ENCODE peak calls at places on chromosomes 1 and 21, in eight cellular contexts. N, X, Y, A, O, S, G and L are unnamed samples.

GRCh38 chr1:201989354-201990128 is 7.1 kb downstream of the RNPEP start:
- DNase-seq in S (no peak), Y (no peak), A (no peak), X (no peak), O (no peak), G (no peak), N (no peak), L (no peak)

GRCh38 chr1:29393451-29393826 is 157.1 kb downstream of the PTPRU start:
- DNase-seq in S (no peak), X (no peak), N (no peak), A (no peak), O (no peak), Y (no peak), G (no peak), L (peak; percentile 26)

GRCh38 chr1:161954050-161954449 is 69.6 kb downstream of the OLFML2B start:
- DNase-seq in O (no peak), G (peak; percentile 23), Y (no peak), X (no peak), A (no peak), N (no peak), S (no peak), L (no peak)

GRCh38 chr1:117117697-117118096 is 3.9 kb downstream of the TRIM45 start:
- DNase-seq in S (no peak), N (no peak), Y (no peak), A (no peak), X (no peak), G (no peak), O (no peak), L (no peak)

GRCh38 chr21:17793675-17794123 is 25.5 kb downstream of the C21orf91 start:
- DNase-seq in G (peak; percentile 66), X (no peak), Y (no peak), N (no peak), O (no peak), S (peak; percentile 56), A (no peak), L (no peak)

GRCh38 chr1:214902636-214903320 is 179.8 kb upstream of the KCNK2 start:
- DNase-seq in A (no peak), S (no peak), O (no peak), Y (no peak), G (peak; percentile 76), N (no peak), X (no peak), L (no peak)

GRCh38 chr1:110135268-110136065 is 14.8 kb upstream of the SLC6A17 start:
- DNase-seq in Y (peak; percentile 31), A (no peak), S (no peak), X (no peak), N (peak; percentile 18), O (no peak), G (no peak), L (peak; percentile 79)

GRCh38 chr1:184947497-184948256 is 26.6 kb downstream of the NIBAN1 start:
- DNase-seq in X (no peak), G (no peak), Y (no peak), A (no peak), S (no peak), O (no peak), N (no peak), L (no peak)

GRCh38 chr1:215749423-215749822 is 182.3 kb downstream of the KCTD3 start:
- DNase-seq in A (no peak), Y (no peak), S (no peak), G (peak; percentile 85), O (no peak), N (no peak), X (no peak), L (no peak)

GRCh38 chr21:33069994-33070811 is at the start of gene OLIG1:
- DNase-seq in G (peak; percentile 44), Y (peak; percentile 35), N (no peak), A (peak; percentile 58), O (no peak), X (no peak), S (no peak), L (peak; percentile 92)

GRCh38 chr1:169119405-169119804 is 12.9 kb downstream of the ATP1B1 start:
- DNase-seq in G (peak; percentile 85), O (no peak), A (no peak), X (no peak), Y (no peak), S (no peak), N (no peak), L (no peak)

GRCh38 chr1:183480971-183481431 is 8.7 kb downstream of the SMG7 start:
- DNase-seq in Y (no peak), A (no peak), O (no peak), X (no peak), N (no peak), G (peak; percentile 13), S (no peak), L (no peak)

GRCh38 chr1:39212499-39212898 is 8.0 kb downstream of the MACF1 start:
- DNase-seq in O (no peak), Y (no peak), G (no peak), A (no peak), X (no peak), S (no peak), N (no peak), L (no peak)

GRCh38 chr1:7299329-7299799 is 471.7 kb upstream of the VAMP3 start:
- DNase-seq in N (no peak), A (peak; percentile 59), O (no peak), X (peak; percentile 25), S (no peak), Y (peak; percentile 68), G (peak; percentile 98), L (peak; percentile 80)

GRCh38 chr1:114651893-114652292 is 18.0 kb downstream of the DENND2C start:
- DNase-seq in A (no peak), S (no peak), N (no peak), G (no peak), O (no peak), Y (no peak), X (no peak), L (no peak)

GRCh38 chr1:79259390-79260336 is 253.1 kb upstream of the ADGRL4 start:
- DNase-seq in X (no peak), O (no peak), G (peak; percentile 33), N (no peak), Y (no peak), A (no peak), S (no peak), L (no peak)

GRCh38 chr1:162551969-162552683 is 9.4 kb upstream of the UAP1 start:
- DNase-seq in S (no peak), O (no peak), Y (no peak), G (no peak), A (no peak), N (no peak), X (no peak), L (no peak)

GRCh38 chr1:48823161-48823560 is 46.5 kb upstream of the BEND5 start:
- DNase-seq in S (no peak), O (no peak), X (no peak), A (no peak), N (peak; percentile 43), G (no peak), Y (peak; percentile 68), L (no peak)

DNA sequence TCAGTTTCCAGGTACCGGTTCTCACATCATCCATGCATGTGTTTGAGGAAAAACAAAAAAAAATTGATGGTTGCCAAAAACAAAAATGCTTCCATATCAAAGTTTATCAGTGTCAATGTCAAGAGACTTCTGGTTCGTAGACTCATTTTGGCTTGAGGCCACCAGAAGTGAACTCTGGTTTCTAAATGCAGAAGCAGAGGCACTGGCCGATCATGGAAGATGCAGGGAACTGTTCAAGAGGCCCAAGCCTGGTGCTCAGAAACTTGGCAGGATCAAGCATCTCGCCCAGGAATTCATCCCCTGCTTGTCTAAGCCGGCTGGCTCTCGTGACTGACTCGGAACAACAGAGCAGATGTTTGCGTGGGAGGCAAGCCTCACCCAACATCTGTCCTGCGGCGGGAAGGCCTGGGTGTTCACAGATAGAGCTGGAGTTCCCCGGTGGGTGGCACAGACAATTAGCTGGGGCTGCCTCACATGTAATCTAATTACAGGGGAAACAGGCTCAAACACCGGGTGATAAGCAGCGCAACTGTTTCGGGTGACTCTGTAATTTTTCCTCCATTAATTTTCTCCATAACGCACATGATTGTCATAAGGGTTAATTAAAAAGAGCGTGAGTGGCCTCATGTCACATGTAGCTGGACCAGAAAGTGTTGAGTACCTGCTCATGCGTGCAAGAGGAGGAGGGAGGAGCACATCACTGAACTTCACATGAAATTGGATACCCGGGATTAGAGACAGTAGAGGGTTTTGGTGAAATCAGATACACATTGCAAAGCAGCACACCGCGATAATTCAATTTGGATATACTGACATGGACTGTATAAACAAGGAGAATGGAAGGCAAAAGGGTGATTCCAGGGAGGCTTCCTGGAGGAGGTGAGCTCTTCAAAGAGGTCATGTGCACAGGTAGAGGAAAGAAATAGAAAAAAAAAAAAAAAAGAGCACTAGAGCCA is 180.0 kb downstream of the ETS2 start:
- DNase-seq in O (no peak), S (no peak), G (peak; percentile 91), X (peak; percentile 68), A (peak; percentile 65), N (no peak), Y (peak; percentile 30), L (no peak)
- H3K4me3 ChIP-seq in O (no peak overlapping the region), S (no peak overlapping the region), G (no peak overlapping the region), X (no peak overlapping the region), A (no peak overlapping the region), N (no peak overlapping the region), Y (no peak overlapping the region), L (no peak overlapping the region)

GRCh38 chr1:154848983-154849382 is 21.1 kb downstream of the KCNN3 start:
- DNase-seq in Y (no peak), S (no peak), A (no peak), N (no peak), G (no peak), X (no peak), O (no peak), L (no peak)
- H3K27ac ChIP-seq in Y (no peak overlapping the region), S (no peak overlapping the region), A (no peak overlapping the region), N (no peak overlapping the region), G (no peak overlapping the region), X (no peak overlapping the region), O (no peak overlapping the region), L (no peak overlapping the region)

DNA sequence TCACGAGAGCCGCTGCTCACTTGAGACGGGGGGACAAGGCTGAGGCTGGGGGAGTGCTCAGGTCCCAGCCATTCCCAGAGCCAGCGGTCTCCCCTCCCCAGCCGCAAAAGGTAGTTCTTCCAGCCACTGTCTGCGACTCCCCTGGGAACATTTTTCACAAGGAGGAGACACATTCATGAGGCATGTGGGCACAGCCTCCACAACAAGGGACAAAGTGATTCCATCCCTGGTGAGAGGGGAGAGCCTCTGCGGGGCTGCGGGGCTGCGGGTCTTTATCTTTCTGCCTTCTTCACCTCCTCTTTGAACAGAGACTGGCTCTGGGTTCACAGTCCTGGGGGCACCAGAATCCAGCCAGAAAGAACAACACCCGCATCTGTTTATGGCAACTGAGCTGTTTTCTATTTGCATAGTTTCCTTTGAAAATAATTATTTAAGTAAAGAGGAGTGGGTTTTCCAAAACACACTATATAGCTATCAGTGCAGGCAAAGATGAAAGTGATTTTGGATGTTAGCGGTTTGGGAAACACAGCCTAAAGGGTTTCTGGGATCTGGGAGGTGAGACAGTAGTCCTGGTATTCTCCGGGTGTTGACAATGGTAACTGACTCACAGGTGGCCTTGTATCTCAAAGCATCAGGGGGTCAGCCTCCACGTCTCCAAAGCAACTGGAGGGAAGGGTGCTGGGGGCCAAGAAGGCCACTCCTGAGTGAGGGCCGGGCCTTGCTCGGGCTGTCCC is 12.9 kb upstream of the LDLRAP1 start:
- DNase-seq in G (no peak), S (no peak), Y (no peak), A (no peak), X (no peak), O (no peak), N (no peak), L (no peak)
- H3K4me3 ChIP-seq in G (no peak overlapping the region), S (no peak overlapping the region), Y (no peak overlapping the region), A (no peak overlapping the region), X (no peak overlapping the region), O (no peak overlapping the region), N (no peak overlapping the region), L (no peak overlapping the region)

DNA sequence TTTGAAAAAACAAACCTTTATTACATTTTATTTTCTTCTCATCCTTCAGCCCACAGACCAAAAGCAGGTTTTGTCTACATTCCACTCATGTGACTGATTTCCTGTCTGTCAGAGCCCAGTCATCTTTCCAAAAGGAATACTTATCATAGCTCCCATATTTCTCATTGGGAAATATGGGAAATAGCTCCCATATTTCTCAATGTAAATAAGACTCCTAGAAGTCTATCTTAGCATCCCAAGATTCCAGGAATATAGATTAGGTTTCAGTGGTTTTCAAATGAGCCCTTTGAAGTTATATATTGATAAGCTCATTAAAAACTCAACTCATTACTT is 19.1 kb upstream of the NRDC start:
- DNase-seq in A (no peak), Y (no peak), G (peak; percentile 94), O (no peak), X (no peak), S (no peak), N (no peak), L (no peak)
- H3K27ac ChIP-seq in A (no peak overlapping the region), Y (no peak overlapping the region), G (peak overlapping the region; percentile 86), O (no peak overlapping the region), X (no peak overlapping the region), S (no peak overlapping the region), N (no peak overlapping the region), L (no peak overlapping the region)